ENCODE peak calls at places on chromosome 21, in five cellular contexts. E, X, R, H and K are unnamed samples.

GRCh38 chr21:46097826-46098286 is at the start of gene COL6A2:
- DNase-seq in E (peak; percentile 38), X (peak; percentile 74), R (peak; percentile 90), H (no peak), K (no peak)

GRCh38 chr21:34280389-34280795 is 83.4 kb upstream of the KCNE2 start:
- DNase-seq in E (no peak), X (peak; percentile 58), R (peak; percentile 1), H (peak; percentile 23), K (no peak)

GRCh38 chr21:33362044-33362555 is 37.3 kb downstream of the IFNAR1 start:
- DNase-seq in E (peak; percentile 88), X (no peak), R (no peak), H (no peak), K (no peak)

GRCh38 chr21:17045214-17045835 is 467.5 kb upstream of the CXADR start:
- DNase-seq in E (no peak), X (peak; percentile 24), R (peak; percentile 53), H (no peak), K (peak; percentile 15)

GRCh38 chr21:17921579-17922530 is 102.7 kb upstream of the C21orf91 start:
- DNase-seq in E (no peak), X (peak; percentile 91), R (peak; percentile 57), H (peak; percentile 69), K (peak; percentile 72)

GRCh38 chr21:32442566-32443318 is 30.2 kb downstream of the EVA1C start:
- DNase-seq in E (no peak), X (no peak), R (no peak), H (no peak), K (no peak)

GRCh38 chr21:25385912-25386474 is 221.3 kb downstream of the MRPL39 start:
- DNase-seq in E (peak; percentile 31), X (peak; percentile 71), R (peak; percentile 59), H (peak; percentile 20), K (peak; percentile 62)

GRCh38 chr21:26405735-26406361 is 167.2 kb downstream of the CYYR1 start:
- DNase-seq in E (no peak), X (peak; percentile 84), R (peak; percentile 89), H (peak; percentile 76), K (peak; percentile 23)

GRCh38 chr21:14403681-14404318 is 20.9 kb upstream of the HSPA13 start:
- DNase-seq in E (peak; percentile 45), X (peak; percentile 39), R (peak; percentile 49), H (peak; percentile 5), K (peak; percentile 40)

GRCh38 chr21:27799861-27800260 is 833.0 kb upstream of the ADAMTS5 start:
- DNase-seq in E (no peak), X (peak; percentile 24), R (no peak), H (no peak), K (no peak)

GRCh38 chr21:33541105-33541711 is 709 bp downstream of the GART start:
- DNase-seq in E (no peak), X (peak; percentile 13), R (peak; percentile 36), H (no peak), K (no peak)

GRCh38 chr21:23921670-23922418 is 1685.4 kb downstream of the MRPL39 start:
- DNase-seq in E (no peak), X (no peak), R (no peak), H (no peak), K (no peak)

GRCh38 chr21:14356771-14357170 is 26.2 kb downstream of the HSPA13 start:
- DNase-seq in E (no peak), X (no peak), R (no peak), H (no peak), K (no peak)

GRCh38 chr21:45872471-45872870 is 109.1 kb upstream of the COL6A1 start:
- DNase-seq in E (no peak), X (no peak), R (no peak), H (no peak), K (no peak)

GRCh38 chr21:28746166-28746565 is 246.5 kb downstream of the LTN1 start:
- DNase-seq in E (no peak), X (no peak), R (no peak), H (no peak), K (no peak)

GRCh38 chr21:34335316-34335715 is 28.5 kb upstream of the KCNE2 start:
- DNase-seq in E (no peak), X (peak; percentile 89), R (peak; percentile 74), H (no peak), K (no peak)

GRCh38 chr21:28779914-28780313 is 212.8 kb downstream of the LTN1 start:
- DNase-seq in E (no peak), X (no peak), R (no peak), H (no peak), K (no peak)

GRCh38 chr21:34544032-34544496 is 32.1 kb upstream of the KCNE1 start:
- DNase-seq in E (peak; percentile 30), X (peak; percentile 68), R (peak; percentile 78), H (no peak), K (peak; percentile 68)

GRCh38 chr21:26776320-26777021 is 68.7 kb downstream of the ADAMTS1 start:
- DNase-seq in E (no peak), X (peak; percentile 71), R (peak; percentile 73), H (peak; percentile 41), K (no peak)

GRCh38 chr21:33230518-33231324 is 983 bp downstream of the IFNAR2 start:
- DNase-seq in E (peak; percentile 31), X (peak; percentile 61), R (peak; percentile 84), H (no peak), K (peak; percentile 23)

DNA sequence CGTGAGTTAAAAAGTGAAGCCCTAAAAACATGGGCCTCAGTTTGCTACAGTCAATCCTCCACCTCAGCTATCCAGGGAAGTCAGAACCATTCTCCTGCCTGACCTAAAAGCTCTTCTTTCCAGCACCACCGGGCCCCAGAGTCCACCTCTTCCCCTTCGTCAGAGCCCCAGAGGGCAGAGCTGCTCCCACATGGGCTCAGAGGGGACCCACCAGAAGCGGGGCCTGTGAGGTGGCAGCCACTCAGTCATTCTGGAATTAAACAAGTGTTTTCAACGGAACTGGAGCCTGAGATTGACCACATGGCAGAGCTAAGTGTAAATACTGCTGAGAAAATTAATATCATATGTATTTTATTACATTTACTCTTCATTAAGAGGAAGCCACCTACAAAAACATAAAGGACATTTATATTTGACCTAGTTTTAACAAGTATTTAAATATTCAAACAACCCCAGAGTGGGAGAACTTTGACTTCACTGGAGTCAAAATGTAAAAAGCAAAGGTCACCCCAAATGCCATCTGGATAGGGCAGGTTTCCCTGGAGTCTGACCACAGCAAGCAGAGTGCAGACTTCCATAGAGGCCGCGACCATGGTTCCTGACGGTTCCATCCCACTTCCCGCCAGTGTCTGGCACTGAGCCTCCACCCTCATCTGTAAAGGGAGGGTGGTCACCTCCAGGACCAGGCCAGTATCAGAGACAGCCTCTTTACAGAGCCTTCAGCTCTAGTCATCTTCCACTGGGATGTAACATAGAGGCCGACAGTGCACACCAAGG is 1.8 kb downstream of the SUMO3 start:
- DNase-seq in E (no peak), X (no peak), R (peak; percentile 16), H (no peak), K (no peak)
- H3K4me3 ChIP-seq in E (no peak overlapping the region), X (peak overlapping the region; percentile 27), R (peak overlapping the region; percentile 15), H (no peak overlapping the region), K (no peak overlapping the region)

GRCh38 chr21:39451332-39452206 is at the start of gene SH3BGR:
- DNase-seq in E (no peak), X (peak; percentile 33), R (peak; percentile 3), H (no peak), K (no peak)
- H3K4me3 ChIP-seq in E (no peak within 1 kb of the TSS), X (peak within 1 kb of the TSS; percentile 37), R (no peak within 1 kb of the TSS), H (no peak within 1 kb of the TSS), K (no peak within 1 kb of the TSS)

DNA sequence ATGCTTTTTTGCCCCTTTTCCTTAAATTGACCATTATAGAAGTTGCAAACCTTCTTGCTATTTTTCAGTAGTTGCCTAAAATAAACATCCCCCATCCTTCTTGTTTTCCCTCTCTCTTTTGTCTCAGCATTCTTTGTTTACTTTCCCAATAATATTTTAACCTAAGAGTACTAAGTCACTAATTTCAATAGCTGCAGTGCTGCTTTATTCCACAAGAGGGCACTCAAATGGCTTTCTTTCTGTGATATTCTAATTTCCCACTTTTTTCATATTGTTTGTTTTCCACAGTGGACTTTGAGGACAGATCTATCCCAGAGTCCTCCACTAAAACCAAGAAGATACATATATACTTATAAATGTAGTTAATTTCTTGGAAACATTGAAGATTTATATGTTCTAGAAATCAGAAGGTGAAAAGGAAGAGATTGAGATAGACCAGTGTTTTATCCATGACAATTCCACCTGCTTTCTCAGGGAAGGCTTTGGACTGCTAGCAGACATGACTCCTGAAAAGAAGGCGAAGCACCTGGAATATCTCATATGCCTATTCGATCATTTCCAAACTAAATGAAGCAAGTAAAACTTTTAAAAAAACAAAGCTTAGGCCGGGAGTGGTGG is 104.8 kb upstream of the GRIK1 start:
- DNase-seq in E (no peak), X (peak; percentile 16), R (peak; percentile 28), H (no peak), K (peak; percentile 8)
- H3K4me3 ChIP-seq in E (no peak overlapping the region), X (no peak overlapping the region), R (no peak overlapping the region), H (no peak overlapping the region), K (no peak overlapping the region)

GRCh38 chr21:37062592-37062933 is 10.3 kb downstream of the PIGP start:
- DNase-seq in E (no peak), X (no peak), R (no peak), H (no peak), K (no peak)
- H3K4me3 ChIP-seq in E (no peak overlapping the region), X (no peak overlapping the region), R (no peak overlapping the region), H (no peak overlapping the region), K (no peak overlapping the region)

GRCh38 chr21:36481639-36482038 is 1.7 kb upstream of the CLDN14 start:
- DNase-seq in E (no peak), X (no peak), R (no peak), H (no peak), K (no peak)
- H3K4me3 ChIP-seq in E (no peak overlapping the region), X (no peak overlapping the region), R (no peak overlapping the region), H (no peak overlapping the region), K (no peak overlapping the region)

DNA sequence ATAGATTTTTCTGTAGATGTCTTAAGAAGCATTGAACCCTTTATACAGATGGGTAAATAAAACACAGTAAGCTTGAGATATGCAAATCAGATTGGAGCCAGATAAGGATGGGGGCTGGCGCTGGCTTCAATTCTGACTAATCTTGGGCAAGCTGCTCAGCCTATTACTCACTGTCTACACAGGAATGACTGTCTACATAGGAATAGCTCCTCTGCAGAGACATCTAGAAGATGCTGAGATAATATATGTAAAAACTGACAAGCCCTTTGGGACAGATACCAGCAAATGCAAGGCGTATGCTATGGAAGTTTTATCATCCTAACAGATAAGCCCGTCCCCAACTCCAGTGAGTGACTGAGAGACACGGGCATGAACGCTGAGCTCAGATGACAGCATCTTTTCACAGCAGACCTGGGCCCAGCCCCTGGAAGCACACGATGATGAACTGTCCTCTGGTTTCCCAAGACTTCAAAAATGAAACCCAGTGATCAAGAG is 1.7 kb downstream of the CLDN14 start:
- DNase-seq in E (no peak), X (peak; percentile 80), R (peak; percentile 91), H (peak; percentile 52), K (peak; percentile 36)
- H3K4me3 ChIP-seq in E (no peak overlapping the region), X (no peak overlapping the region), R (peak overlapping the region; percentile 26), H (no peak overlapping the region), K (no peak overlapping the region)

DNA sequence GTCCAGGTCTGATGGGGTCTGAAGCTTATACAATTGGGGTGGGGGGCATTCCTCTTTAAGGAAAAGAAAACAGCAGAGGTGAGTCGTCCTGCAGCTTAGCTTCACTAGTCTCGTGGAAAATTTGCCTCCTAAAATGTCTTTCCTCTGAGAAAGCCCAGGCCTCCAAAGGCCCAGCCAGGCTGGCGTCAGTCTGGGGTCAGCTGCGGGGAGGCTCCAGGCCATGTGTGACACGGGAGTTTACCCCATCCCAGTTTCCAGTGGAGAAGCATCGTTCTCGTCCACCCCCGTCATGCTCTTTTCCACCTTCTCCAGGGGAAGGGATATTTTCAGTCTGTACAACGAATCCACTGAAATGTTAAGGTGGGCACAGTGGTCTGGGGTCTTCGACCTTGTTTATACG is 42.8 kb downstream of the B3GALT5 start:
- DNase-seq in E (no peak), X (no peak), R (no peak), H (no peak), K (no peak)
- H3K4me3 ChIP-seq in E (no peak overlapping the region), X (no peak overlapping the region), R (no peak overlapping the region), H (no peak overlapping the region), K (no peak overlapping the region)